ENCODE peak calls at places on chromosomes 5 and 9, in seven cellular contexts. One of them, this sample, is unnamed.

GRCh38 chr9:123548749-123549545 is 192.9 kb downstream of the CRB2 start:
- DNase-seq in A549: no peak
- DNase-seq in stomach: no peak
- DNase-seq in BJ: no peak
- DNase-seq in fibroblast of the aortic adventitia: no peak
- DNase-seq in upper lobe of right lung: no peak
- DNase-seq in IMR-90: no peak
- DNase-seq in this sample: peak

GRCh38 chr9:70477146-70477745 is 62.8 kb upstream of the KLF9 start:
- DNase-seq in stomach: no peak
- DNase-seq in upper lobe of right lung: no peak
- DNase-seq in BJ: no peak
- DNase-seq in IMR-90: peak
- DNase-seq in fibroblast of the aortic adventitia: no peak
- DNase-seq in A549: no peak
- DNase-seq in this sample: no peak

GRCh38 chr5:59180515-59180914 is 597.6 kb downstream of the RAB3C start:
- DNase-seq in A549: no peak
- DNase-seq in IMR-90: no peak
- DNase-seq in upper lobe of right lung: no peak
- DNase-seq in BJ: no peak
- DNase-seq in fibroblast of the aortic adventitia: no peak
- DNase-seq in stomach: no peak
- DNase-seq in this sample: no peak

GRCh38 chr5:178496219-178496618 is 94.0 kb downstream of the COL23A1 start:
- DNase-seq in fibroblast of the aortic adventitia: no peak
- DNase-seq in BJ: no peak
- DNase-seq in IMR-90: no peak
- DNase-seq in A549: no peak
- DNase-seq in stomach: no peak
- DNase-seq in upper lobe of right lung: no peak
- DNase-seq in this sample: no peak

GRCh38 chr5:82106207-82106606 is 134.4 kb downstream of the ATG10 start:
- DNase-seq in A549: no peak
- DNase-seq in stomach: no peak
- DNase-seq in fibroblast of the aortic adventitia: peak
- DNase-seq in IMR-90: peak
- DNase-seq in BJ: no peak
- DNase-seq in upper lobe of right lung: no peak
- DNase-seq in this sample: no peak

GRCh38 chr5:54651482-54652076 is 134.0 kb downstream of the SNX18 start:
- DNase-seq in BJ: no peak
- DNase-seq in stomach: peak
- DNase-seq in upper lobe of right lung: peak
- DNase-seq in fibroblast of the aortic adventitia: peak
- DNase-seq in IMR-90: peak
- DNase-seq in A549: no peak
- DNase-seq in this sample: peak

GRCh38 chr9:130445268-130445983 is 665 bp downstream of the ASS1 start:
- DNase-seq in upper lobe of right lung: peak
- DNase-seq in stomach: peak
- DNase-seq in BJ: no peak
- DNase-seq in A549: peak
- DNase-seq in IMR-90: no peak
- DNase-seq in fibroblast of the aortic adventitia: peak
- DNase-seq in this sample: peak

GRCh38 chr9:114779352-114779845 is 26.4 kb downstream of the TNFSF15 start:
- DNase-seq in A549: peak
- DNase-seq in fibroblast of the aortic adventitia: peak
- DNase-seq in upper lobe of right lung: peak
- DNase-seq in BJ: no peak
- DNase-seq in stomach: peak
- DNase-seq in IMR-90: no peak
- DNase-seq in this sample: peak

GRCh38 chr9:126984969-126985368 is 70.4 kb downstream of the RALGPS1 start:
- DNase-seq in fibroblast of the aortic adventitia: no peak
- DNase-seq in A549: no peak
- DNase-seq in stomach: peak
- DNase-seq in upper lobe of right lung: no peak
- DNase-seq in BJ: no peak
- DNase-seq in IMR-90: no peak
- DNase-seq in this sample: no peak

GRCh38 chr5:148179234-148179824 is 11.0 kb downstream of the SPINK14 start:
- DNase-seq in BJ: peak
- DNase-seq in A549: no peak
- DNase-seq in IMR-90: peak
- DNase-seq in fibroblast of the aortic adventitia: peak
- DNase-seq in upper lobe of right lung: no peak
- DNase-seq in stomach: no peak
- DNase-seq in this sample: peak

DNA sequence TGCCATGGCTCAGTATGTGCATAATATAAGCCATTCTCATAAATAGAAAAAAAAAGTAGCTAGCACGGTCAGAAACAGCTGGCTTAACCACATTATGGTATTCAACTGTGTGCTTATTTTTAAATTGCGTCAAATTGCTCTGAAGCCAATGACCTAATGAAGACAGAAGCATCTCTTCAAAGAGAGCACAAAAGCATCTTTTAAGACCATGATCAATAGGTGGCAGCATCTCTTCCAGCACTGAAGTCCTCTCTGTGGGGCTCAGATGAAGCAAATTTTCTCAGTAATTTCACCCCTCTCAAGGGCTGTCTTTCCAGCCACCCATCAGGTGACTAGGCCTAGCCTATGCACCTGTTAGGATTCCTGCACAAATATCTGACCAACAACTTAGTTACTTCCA is 251.4 kb downstream of the GLIS3 start:
- DNase-seq in A549: peak
- DNase-seq in fibroblast of the aortic adventitia: peak
- DNase-seq in BJ: peak
- DNase-seq in IMR-90: peak
- DNase-seq in stomach: no peak
- DNase-seq in upper lobe of right lung: no peak
- DNase-seq in this sample: peak
- TF ChIP-seq CTCF in A549: peak
- TF ChIP-seq CTCF in fibroblast of the aortic adventitia: peak
- TF ChIP-seq CTCF in BJ: peak
- TF ChIP-seq CTCF in IMR-90: peak
- TF ChIP-seq CTCF in stomach: no peak
- TF ChIP-seq CTCF in upper lobe of right lung: peak
- TF ChIP-seq CTCF in this sample: peak

GRCh38 chr5:96932026-96932425 is 3.9 kb upstream of the LNPEP start:
- DNase-seq in fibroblast of the aortic adventitia: no peak
- DNase-seq in A549: no peak
- DNase-seq in BJ: no peak
- DNase-seq in upper lobe of right lung: no peak
- DNase-seq in IMR-90: no peak
- DNase-seq in stomach: no peak
- DNase-seq in this sample: no peak
- H3K4me3 ChIP-seq in fibroblast of the aortic adventitia: no peak
- H3K4me3 ChIP-seq in A549: no peak
- H3K4me3 ChIP-seq in BJ: no peak
- H3K4me3 ChIP-seq in upper lobe of right lung: no peak
- H3K4me3 ChIP-seq in IMR-90: no peak
- H3K4me3 ChIP-seq in stomach: no peak
- H3K4me3 ChIP-seq in this sample: no peak

GRCh38 chr5:2129581-2130272 is 247.0 kb upstream of the IRX4 start:
- DNase-seq in stomach: no peak
- DNase-seq in IMR-90: no peak
- DNase-seq in BJ: no peak
- DNase-seq in upper lobe of right lung: no peak
- DNase-seq in fibroblast of the aortic adventitia: no peak
- DNase-seq in A549: no peak
- DNase-seq in this sample: peak
- TF ChIP-seq CTCF in stomach: no peak
- TF ChIP-seq CTCF in IMR-90: no peak
- TF ChIP-seq CTCF in BJ: no peak
- TF ChIP-seq CTCF in upper lobe of right lung: no peak
- TF ChIP-seq CTCF in fibroblast of the aortic adventitia: no peak
- TF ChIP-seq CTCF in A549: no peak
- TF ChIP-seq CTCF in this sample: no peak

DNA sequence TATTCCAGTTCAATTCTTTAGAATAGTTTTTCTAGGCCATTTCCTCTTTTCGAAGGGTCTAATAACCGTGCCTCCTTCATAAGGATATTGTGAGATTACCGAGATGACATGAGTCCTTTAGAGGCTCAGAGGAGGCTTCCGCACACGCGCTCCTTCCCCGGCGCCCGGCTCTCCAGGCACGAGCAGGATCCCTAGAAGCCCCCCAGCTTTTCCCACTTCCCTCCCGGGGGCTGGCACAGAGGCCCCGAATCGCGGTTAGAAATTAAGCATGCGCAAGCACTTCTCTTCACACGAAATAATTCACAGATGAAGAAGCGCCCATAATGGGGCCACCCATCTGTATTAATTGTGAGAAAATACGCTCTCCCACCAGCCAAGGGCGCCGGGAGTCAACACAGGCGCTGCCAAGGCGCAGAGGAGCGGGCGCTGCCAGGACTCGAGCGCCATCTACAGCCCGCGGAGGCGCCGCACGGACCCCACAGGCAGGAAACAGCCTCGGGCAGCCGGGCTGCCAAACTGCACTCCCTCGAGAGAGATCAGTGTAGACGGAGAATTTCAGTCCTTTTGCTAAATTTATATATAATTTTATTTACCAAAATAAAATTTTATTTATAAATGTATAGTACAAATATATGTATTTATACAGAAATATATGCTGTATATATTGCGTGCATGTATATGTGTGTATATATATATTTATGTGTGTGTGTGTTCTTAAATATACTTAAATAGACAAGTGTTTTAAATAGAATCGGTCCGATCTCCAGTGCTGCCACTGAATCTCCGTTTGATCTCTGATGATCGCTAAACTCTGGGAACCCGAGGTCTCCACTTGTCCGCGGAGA is 258.1 kb upstream of the NFIL3 start:
- DNase-seq in stomach: peak
- DNase-seq in BJ: no peak
- DNase-seq in A549: peak
- DNase-seq in IMR-90: peak
- DNase-seq in fibroblast of the aortic adventitia: peak
- DNase-seq in upper lobe of right lung: peak
- DNase-seq in this sample: peak
- H3K4me3 ChIP-seq in stomach: no peak
- H3K4me3 ChIP-seq in BJ: no peak
- H3K4me3 ChIP-seq in A549: no peak
- H3K4me3 ChIP-seq in IMR-90: no peak
- H3K4me3 ChIP-seq in fibroblast of the aortic adventitia: no peak
- H3K4me3 ChIP-seq in upper lobe of right lung: no peak
- H3K4me3 ChIP-seq in this sample: no peak

DNA sequence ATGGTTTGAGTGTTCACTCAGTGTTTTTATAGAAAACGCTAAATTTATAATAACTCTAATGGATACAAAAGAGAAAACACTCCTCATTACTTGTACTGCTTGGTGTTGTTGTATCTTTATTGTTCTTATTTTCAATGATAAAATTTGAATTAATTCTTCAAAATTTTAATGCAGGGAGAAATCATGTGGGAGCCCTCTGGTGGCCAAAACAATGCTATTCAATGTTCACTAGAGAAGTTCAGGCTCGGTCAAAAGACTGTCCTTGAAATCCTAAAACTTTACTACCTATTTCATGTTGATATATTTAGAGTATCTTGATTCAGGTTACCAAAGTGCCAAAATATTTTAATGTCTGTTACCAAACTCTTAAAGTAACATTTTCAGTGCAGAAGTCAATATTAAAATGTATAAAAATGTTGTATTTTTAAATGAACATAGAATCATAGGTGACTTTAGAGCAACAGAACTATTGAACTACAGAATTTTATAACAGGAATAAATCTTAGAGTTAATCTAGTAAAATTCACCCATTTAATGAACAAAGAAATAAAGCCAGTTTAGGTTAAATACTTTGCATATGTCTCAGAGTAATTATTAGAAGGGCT is 1259.8 kb downstream of the PTPRD start:
- DNase-seq in A549: no peak
- DNase-seq in fibroblast of the aortic adventitia: peak
- DNase-seq in IMR-90: no peak
- DNase-seq in BJ: no peak
- DNase-seq in upper lobe of right lung: no peak
- DNase-seq in stomach: no peak
- DNase-seq in this sample: peak
- TF ChIP-seq CTCF in A549: peak
- TF ChIP-seq CTCF in fibroblast of the aortic adventitia: peak
- TF ChIP-seq CTCF in IMR-90: peak
- TF ChIP-seq CTCF in BJ: peak
- TF ChIP-seq CTCF in upper lobe of right lung: peak
- TF ChIP-seq CTCF in stomach: no peak
- TF ChIP-seq CTCF in this sample: peak

DNA sequence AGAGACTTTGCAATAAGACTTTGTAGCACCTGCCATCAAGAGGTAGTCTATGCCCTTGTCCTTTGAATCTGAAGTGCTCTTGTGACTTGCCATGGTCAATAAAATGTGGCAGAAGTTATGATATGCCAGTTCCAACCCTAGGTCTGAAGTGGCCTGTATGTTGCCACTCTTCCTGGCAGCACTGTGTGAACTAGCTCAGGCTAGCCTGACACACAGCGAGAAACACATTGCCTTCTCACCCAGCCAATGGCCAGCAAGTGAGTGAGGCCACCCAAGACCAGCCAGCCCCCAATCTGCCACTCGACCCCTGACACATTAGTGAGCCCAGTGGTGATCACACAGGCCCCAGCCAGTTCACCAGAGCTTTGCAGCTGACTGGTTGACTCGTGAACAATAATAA is 52.7 kb upstream of the OSMR start:
- DNase-seq in IMR-90: no peak
- DNase-seq in fibroblast of the aortic adventitia: no peak
- DNase-seq in stomach: no peak
- DNase-seq in A549: no peak
- DNase-seq in upper lobe of right lung: no peak
- DNase-seq in BJ: no peak
- DNase-seq in this sample: no peak
- H3K4me3 ChIP-seq in IMR-90: no peak
- H3K4me3 ChIP-seq in fibroblast of the aortic adventitia: no peak
- H3K4me3 ChIP-seq in stomach: no peak
- H3K4me3 ChIP-seq in A549: no peak
- H3K4me3 ChIP-seq in upper lobe of right lung: no peak
- H3K4me3 ChIP-seq in BJ: no peak
- H3K4me3 ChIP-seq in this sample: no peak

GRCh38 chr5:14011089-14012004 is 66.9 kb upstream of the DNAH5 start:
- DNase-seq in fibroblast of the aortic adventitia: peak
- DNase-seq in stomach: peak
- DNase-seq in BJ: peak
- DNase-seq in upper lobe of right lung: peak
- DNase-seq in A549: peak
- DNase-seq in IMR-90: peak
- DNase-seq in this sample: peak
- TF ChIP-seq CTCF in fibroblast of the aortic adventitia: no peak
- TF ChIP-seq CTCF in stomach: no peak
- TF ChIP-seq CTCF in BJ: no peak
- TF ChIP-seq CTCF in upper lobe of right lung: peak
- TF ChIP-seq CTCF in A549: no peak
- TF ChIP-seq CTCF in IMR-90: peak
- TF ChIP-seq CTCF in this sample: no peak

GRCh38 chr5:113989278-113989912 is 372.5 kb upstream of the KCNN2 start:
- DNase-seq in fibroblast of the aortic adventitia: no peak
- DNase-seq in stomach: no peak
- DNase-seq in upper lobe of right lung: no peak
- DNase-seq in IMR-90: no peak
- DNase-seq in BJ: no peak
- DNase-seq in A549: no peak
- DNase-seq in this sample: no peak
- H3K4me3 ChIP-seq in fibroblast of the aortic adventitia: no peak
- H3K4me3 ChIP-seq in stomach: no peak
- H3K4me3 ChIP-seq in upper lobe of right lung: no peak
- H3K4me3 ChIP-seq in IMR-90: no peak
- H3K4me3 ChIP-seq in BJ: no peak
- H3K4me3 ChIP-seq in A549: peak
- H3K4me3 ChIP-seq in this sample: no peak

This sample was measured in fibroblast of pulmonary artery.